ENCODE peak calls at places on chromosomes 4 and X, in five cellular contexts. C is bronchial epithelial cell; L is midbrain; Z is stimulated activated CD4-positive, alpha-beta T cell treated with anti-CD3 and anti-CD28 coated beads, Interleukin-4, amount 100 ng/mL, for 48 hours; O is T-helper 2 cell. H is an unnamed sample.

GRCh38 chr4:144360394-144360793 is 219.9 kb upstream of the GYPA start:
- DNase-seq in C (peak), L (no peak), Z (no peak), O (no peak), H (no peak)

GRCh38 chr4:64360664-64361398 is 48.4 kb downstream of the TECRL start:
- DNase-seq in C (no peak), L (no peak), Z (no peak), O (no peak), H (no peak)

GRCh38 chr4:7668826-7669225 is 234.1 kb upstream of the PSAPL1 start:
- DNase-seq in C (no peak), L (no peak), Z (no peak), O (no peak), H (no peak)

GRCh38 chr4:2570551-2571222 is 34.2 kb downstream of the FAM193A start:
- DNase-seq in C (no peak), L (no peak), Z (peak), O (peak), H (no peak)

GRCh38 chr4:37490391-37491347 is 195.5 kb downstream of the RELL1 start:
- DNase-seq in C (no peak), L (no peak), Z (no peak), O (no peak), H (no peak)

GRCh38 chrX:68175569-68175968 is 257.7 kb downstream of the OPHN1 start:
- DNase-seq in C (peak), L (no peak), Z (no peak), O (no peak), H (no peak)

GRCh38 chr4:123104275-123104674 is 181.9 kb upstream of the NUDT6 start:
- DNase-seq in C (no peak), L (no peak), Z (no peak), O (no peak), H (no peak)

GRCh38 chr4:108940086-108941033 is 177.5 kb upstream of the ETNPPL start:
- DNase-seq in C (peak), L (no peak), Z (no peak), O (no peak), H (no peak)

GRCh38 chrX:136525738-136526606 is 6.0 kb upstream of the VGLL1 start:
- DNase-seq in C (peak), L (peak), Z (no peak), O (no peak), H (peak)

GRCh38 chr4:159018062-159018629 is 84.7 kb upstream of the RAPGEF2 start:
- DNase-seq in C (no peak), L (no peak), Z (no peak), O (no peak), H (no peak)

GRCh38 chrX:124328765-124329164 is 3.7 kb upstream of the TEX13D start:
- DNase-seq in C (peak), L (no peak), Z (no peak), O (no peak), H (no peak)

GRCh38 chr4:106541253-106541652 is 172.7 kb upstream of the GIMD1 start:
- DNase-seq in C (peak), L (no peak), Z (no peak), O (no peak), H (no peak)

GRCh38 chr4:159204566-159204965 is 101.7 kb downstream of the RAPGEF2 start:
- DNase-seq in C (no peak), L (no peak), Z (no peak), O (no peak), H (no peak)

GRCh38 chr4:96407651-96408342 is 567.9 kb downstream of the PDHA2 start:
- DNase-seq in C (no peak), L (no peak), Z (no peak), O (no peak), H (no peak)

GRCh38 chr4:16692493-16692892 is 206.0 kb downstream of the LDB2 start:
- DNase-seq in C (no peak), L (no peak), Z (no peak), O (no peak), H (no peak)

GRCh38 chr4:152415980-152416379 is 119.9 kb downstream of the FBXW7 start:
- DNase-seq in C (peak), L (no peak), Z (no peak), O (no peak), H (no peak)

GRCh38 chr4:70743728-70744127 is 22.0 kb downstream of the RUFY3 start:
- DNase-seq in C (no peak), L (no peak), Z (no peak), O (no peak), H (no peak)